ENCODE peak calls at places on chromosome 2, in four cellular contexts. A, W, E and H are unnamed samples.

GRCh38 chr2:60523987-60524386 is 29.5 kb downstream of the BCL11A start:
- DNase-seq in A (no peak), W (no peak), E (no peak), H (no peak)

GRCh38 chr2:204900487-204900886 is 355.2 kb downstream of the PARD3B start:
- DNase-seq in A (no peak), W (no peak), E (no peak), H (no peak)

GRCh38 chr2:240733803-240734495 is 42.3 kb downstream of the AQP12A start:
- DNase-seq in A (peak; percentile 22), W (no peak), E (no peak), H (no peak)

GRCh38 chr2:19879115-19879514 is 22.7 kb downstream of the TTC32 start:
- DNase-seq in A (no peak), W (no peak), E (no peak), H (no peak)

GRCh38 chr2:150811259-150811912 is 323.9 kb upstream of the RND3 start:
- DNase-seq in A (no peak), W (no peak), E (no peak), H (no peak)

GRCh38 chr2:10316860-10317259 is 14.2 kb downstream of the HPCAL1 start:
- DNase-seq in A (no peak), W (no peak), E (no peak), H (no peak)

GRCh38 chr2:9775351-9775750 is 67.9 kb upstream of the TAF1B start:
- DNase-seq in A (no peak), W (no peak), E (no peak), H (no peak)

GRCh38 chr2:32453242-32454062 is 96.6 kb downstream of the BIRC6 start:
- DNase-seq in A (no peak), W (no peak), E (no peak), H (no peak)

GRCh38 chr2:48247171-48247570 is 282.8 kb upstream of the STON1 start:
- DNase-seq in A (no peak), W (no peak), E (no peak), H (no peak)

GRCh38 chr2:234178309-234179030 is 128.0 kb downstream of the SPP2 start:
- DNase-seq in A (peak; percentile 46), W (no peak), E (no peak), H (no peak)

GRCh38 chr2:166333809-166334208 is 41.9 kb downstream of the SCN9A start:
- DNase-seq in A (no peak), W (no peak), E (no peak), H (no peak)

GRCh38 chr2:72813841-72814240 is 12.0 kb downstream of the EXOC6B start:
- DNase-seq in A (no peak), W (no peak), E (no peak), H (no peak)

GRCh38 chr2:43265006-43265770 is 38.8 kb upstream of the ZFP36L2 start:
- DNase-seq in A (no peak), W (no peak), E (no peak), H (no peak)

GRCh38 chr2:64283641-64284371 is 139.6 kb upstream of the PELI1 start:
- DNase-seq in A (no peak), W (no peak), E (no peak), H (no peak)

GRCh38 chr2:172427990-172428840 is 829 bp downstream of the ITGA6 start:
- DNase-seq in A (peak; percentile 41), W (no peak), E (peak; percentile 77), H (no peak)

GRCh38 chr2:10285191-10285577 is 17.5 kb upstream of the HPCAL1 start:
- DNase-seq in A (no peak), W (no peak), E (no peak), H (no peak)

GRCh38 chr2:38487852-38488251 is 110.8 kb upstream of the ATL2 start:
- DNase-seq in A (no peak), W (no peak), E (no peak), H (no peak)

GRCh38 chr2:222668755-222669154 is 2.7 kb upstream of the MOGAT1 start:
- DNase-seq in A (no peak), W (no peak), E (no peak), H (no peak)

GRCh38 chr2:197146995-197147394 is 163.6 kb downstream of the ANKRD44 start:
- DNase-seq in A (no peak), W (no peak), E (no peak), H (no peak)

GRCh38 chr2:152718909-152719645 is 657 bp downstream of the ARL6IP6 start:
- DNase-seq in A (peak; percentile 25), W (no peak), E (peak; percentile 84), H (no peak)

GRCh38 chr2:165428996-165429395 is 40.5 kb upstream of the CSRNP3 start:
- DNase-seq in A (no peak), W (no peak), E (no peak), H (no peak)

GRCh38 chr2:17232751-17233150 is 285.5 kb downstream of the RAD51AP2 start:
- DNase-seq in A (no peak), W (no peak), E (no peak), H (no peak)

GRCh38 chr2:179553382-179553781 is 288.8 kb upstream of the SESTD1 start:
- DNase-seq in A (no peak), W (no peak), E (no peak), H (no peak)

GRCh38 chr2:216632321-216632951 is 784 bp upstream of the IGFBP2 start:
- DNase-seq in A (no peak), W (no peak), E (no peak), H (no peak)

GRCh38 chr2:181552808-181553207 is 95.6 kb downstream of the ITGA4 start:
- DNase-seq in A (no peak), W (no peak), E (no peak), H (no peak)

GRCh38 chr2:68369340-68369734 is 4.3 kb downstream of the PLEK start:
- DNase-seq in A (no peak), W (no peak), E (no peak), H (no peak)
- H3K4me3 ChIP-seq in A (no peak overlapping the region), W (no peak overlapping the region), E (no peak overlapping the region), H (no peak overlapping the region)

GRCh38 chr2:148656516-148656915 is 12.0 kb downstream of the EPC2 start:
- DNase-seq in A (no peak), W (no peak), E (no peak), H (no peak)
- H3K4me3 ChIP-seq in A (no peak overlapping the region), W (no peak overlapping the region), E (no peak overlapping the region), H (no peak overlapping the region)

GRCh38 chr2:120369250-120369649 is 23.3 kb downstream of the INHBB start:
- DNase-seq in A (no peak), W (no peak), E (no peak), H (no peak)
- H3K4me3 ChIP-seq in A (no peak overlapping the region), W (no peak overlapping the region), E (no peak overlapping the region), H (no peak overlapping the region)

GRCh38 chr2:212538156-212539144 is at the start of gene ERBB4:
- DNase-seq in A (no peak), W (no peak), E (no peak), H (no peak)
- H3K4me3 ChIP-seq in A (peak within 1 kb of the TSS; percentile 50), W (peak within 1 kb of the TSS; percentile 64), E (peak within 1 kb of the TSS; percentile 40), H (peak within 1 kb of the TSS; percentile 58)

DNA sequence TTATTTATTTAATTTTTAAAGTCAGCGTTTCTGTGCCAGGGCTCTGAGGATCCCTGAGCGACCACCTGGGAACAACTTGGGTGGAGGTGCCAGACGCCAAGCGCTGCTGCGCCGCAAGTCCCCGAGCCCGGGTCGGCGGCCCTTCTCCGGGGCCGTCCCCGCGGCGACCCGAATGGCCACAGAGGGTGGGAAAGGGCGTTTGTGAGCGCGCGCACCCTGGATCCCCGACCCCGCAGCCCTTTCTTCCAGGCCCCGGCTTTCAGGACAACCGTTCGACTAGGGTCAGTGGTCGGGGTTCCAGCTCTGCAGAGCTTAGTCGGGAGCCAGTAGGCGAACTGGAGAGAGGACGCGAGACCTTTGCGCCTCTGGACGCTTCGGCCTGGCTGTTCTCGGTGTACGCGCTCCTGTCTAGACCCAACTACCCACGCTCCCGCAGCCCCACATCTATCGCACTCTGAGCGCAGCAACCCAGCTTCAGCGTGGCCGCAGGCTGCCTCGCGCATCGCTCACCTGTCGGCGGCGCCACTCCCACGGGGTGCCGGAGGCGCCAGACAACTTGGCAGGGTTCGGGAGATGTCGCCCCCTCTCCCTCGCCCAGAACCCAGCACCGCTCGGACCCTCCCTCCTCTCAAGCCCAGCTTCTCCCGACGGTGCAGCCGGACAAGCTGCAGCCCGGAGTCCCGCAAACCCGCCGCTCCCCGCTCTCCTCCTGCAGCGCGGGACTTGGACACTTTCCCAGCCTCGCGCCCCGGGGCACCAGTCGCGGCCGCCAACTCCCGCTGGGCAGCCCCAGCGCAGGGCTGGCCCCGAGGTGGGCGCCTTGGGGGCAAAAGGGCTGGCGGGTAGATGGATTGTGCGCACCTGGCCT is 785 bp downstream of the LYPD1 start:
- DNase-seq in A (no peak), W (no peak), E (no peak), H (no peak)
- H3K4me3 ChIP-seq in A (peak overlapping the region; percentile 60), W (peak overlapping the region; percentile 51), E (peak overlapping the region; percentile 43), H (peak overlapping the region; percentile 76)

GRCh38 chr2:237701033-237701858 is 73.9 kb downstream of the LRRFIP1 start:
- DNase-seq in A (no peak), W (no peak), E (no peak), H (no peak)

GRCh38 chr2:237702439-237703397 is 75.3 kb downstream of the LRRFIP1 start:
- DNase-seq in A (no peak), W (no peak), E (peak; percentile 16), H (no peak)

GRCh38 chr2:237701859-237702370 is 74.5 kb downstream of the LRRFIP1 start:
- DNase-seq in A (no peak), W (no peak), E (no peak), H (no peak)

GRCh38 chr2:237699870-237700582 is 72.6 kb downstream of the LRRFIP1 start:
- DNase-seq in A (no peak), W (no peak), E (no peak), H (no peak)

GRCh38 chr2:237700583-237701032 is 73.2 kb downstream of the LRRFIP1 start:
- DNase-seq in A (no peak), W (no peak), E (peak; percentile 47), H (no peak)
- H3K4me3 ChIP-seq in A (no peak overlapping the region), W (no peak overlapping the region), E (no peak overlapping the region), H (no peak overlapping the region)

GRCh38 chr2:112540906-112541305 is 1.4 kb upstream of the POLR1B start:
- DNase-seq in A (no peak), W (no peak), E (no peak), H (no peak)
- H3K4me3 ChIP-seq in A (no peak overlapping the region), W (no peak overlapping the region), E (no peak overlapping the region), H (no peak overlapping the region)